ENCODE peak calls at places on chromosomes 3 and 15, in five cellular contexts. One of them, this sample, is unnamed.

GRCh38 chr15:73225358-73226015 is 143.3 kb downstream of the HCN4 start:
- DNase-seq in K562: peak
- DNase-seq in HepG2: no peak
- DNase-seq in GM12878: no peak
- DNase-seq in A549: peak
- DNase-seq in this sample: peak

GRCh38 chr15:70605606-70606410 is 157.6 kb downstream of the UACA start:
- DNase-seq in K562: no peak
- DNase-seq in GM12878: no peak
- DNase-seq in A549: no peak
- DNase-seq in HepG2: peak
- DNase-seq in this sample: peak

GRCh38 chr15:60819860-60820259 is 340.9 kb upstream of the ICE2 start:
- DNase-seq in A549: no peak
- DNase-seq in GM12878: no peak
- DNase-seq in HepG2: no peak
- DNase-seq in K562: no peak
- DNase-seq in this sample: no peak

GRCh38 chr3:50652709-50653108 is 22.0 kb upstream of the DOCK3 start:
- DNase-seq in HepG2: peak
- DNase-seq in K562: peak
- DNase-seq in GM12878: peak
- DNase-seq in A549: peak
- DNase-seq in this sample: peak

GRCh38 chr3:27677554-27677953 is 44.6 kb downstream of the EOMES start:
- DNase-seq in A549: peak
- DNase-seq in K562: no peak
- DNase-seq in GM12878: no peak
- DNase-seq in HepG2: no peak
- DNase-seq in this sample: no peak

GRCh38 chr15:41020311-41020710 is 67.0 kb downstream of the CHAC1 start:
- DNase-seq in HepG2: no peak
- DNase-seq in GM12878: no peak
- DNase-seq in K562: no peak
- DNase-seq in A549: no peak
- DNase-seq in this sample: no peak

GRCh38 chr3:126782554-126782953 is 78.5 kb downstream of the CHCHD6 start:
- DNase-seq in K562: no peak
- DNase-seq in A549: peak
- DNase-seq in HepG2: no peak
- DNase-seq in GM12878: no peak
- DNase-seq in this sample: peak

GRCh38 chr3:138479355-138479964 is 45.0 kb downstream of the ESYT3 start:
- DNase-seq in K562: peak
- DNase-seq in GM12878: no peak
- DNase-seq in A549: peak
- DNase-seq in HepG2: peak
- DNase-seq in this sample: peak

GRCh38 chr3:182913889-182914288 is 66.4 kb downstream of the DCUN1D1 start:
- DNase-seq in HepG2: no peak
- DNase-seq in K562: no peak
- DNase-seq in A549: no peak
- DNase-seq in GM12878: peak
- DNase-seq in this sample: no peak

GRCh38 chr3:134477938-134478337 is 7.8 kb downstream of the ANAPC13 start:
- DNase-seq in GM12878: no peak
- DNase-seq in HepG2: no peak
- DNase-seq in A549: peak
- DNase-seq in K562: no peak
- DNase-seq in this sample: no peak

GRCh38 chr15:28975766-28976179 is 90.0 kb downstream of the APBA2 start:
- DNase-seq in HepG2: peak
- DNase-seq in K562: peak
- DNase-seq in A549: peak
- DNase-seq in GM12878: no peak
- DNase-seq in this sample: peak

GRCh38 chr3:127734754-127735473 is 62.2 kb downstream of the ABTB1 start:
- DNase-seq in GM12878: no peak
- DNase-seq in A549: no peak
- DNase-seq in K562: no peak
- DNase-seq in HepG2: no peak
- DNase-seq in this sample: no peak

GRCh38 chr15:58980351-58980939 is 7.0 kb upstream of the RNF111 start:
- DNase-seq in K562: peak
- DNase-seq in GM12878: no peak
- DNase-seq in A549: peak
- DNase-seq in HepG2: peak
- DNase-seq in this sample: peak

GRCh38 chr3:77038468-77038927 is 1.4 kb upstream of the ROBO2 start:
- DNase-seq in GM12878: no peak
- DNase-seq in HepG2: peak
- DNase-seq in K562: peak
- DNase-seq in A549: peak
- DNase-seq in this sample: peak

GRCh38 chr3:50392101-50392715 is 32.9 kb upstream of the TMEM115 start:
- DNase-seq in A549: no peak
- DNase-seq in HepG2: no peak
- DNase-seq in GM12878: no peak
- DNase-seq in K562: no peak
- DNase-seq in this sample: no peak

GRCh38 chr15:25846377-25846776 is 16.8 kb downstream of the ATP10A start:
- DNase-seq in HepG2: no peak
- DNase-seq in GM12878: no peak
- DNase-seq in K562: no peak
- DNase-seq in A549: no peak
- DNase-seq in this sample: no peak

GRCh38 chr3:23389686-23390085 is 186.6 kb downstream of the UBE2E2 start:
- DNase-seq in A549: no peak
- DNase-seq in HepG2: no peak
- DNase-seq in GM12878: no peak
- DNase-seq in K562: no peak
- DNase-seq in this sample: no peak

GRCh38 chr15:81419304-81419943 is 45.4 kb upstream of the TMC3 start:
- DNase-seq in A549: no peak
- DNase-seq in HepG2: no peak
- DNase-seq in GM12878: no peak
- DNase-seq in K562: no peak
- DNase-seq in this sample: peak

GRCh38 chr15:23403550-23403949 is 43.5 kb downstream of the GOLGA6L2 start:
- DNase-seq in GM12878: no peak
- DNase-seq in HepG2: no peak
- DNase-seq in K562: no peak
- DNase-seq in A549: no peak
- DNase-seq in this sample: no peak

GRCh38 chr3:171284308-171285075 is 175.7 kb downstream of the TNIK start:
- DNase-seq in HepG2: no peak
- DNase-seq in GM12878: peak
- DNase-seq in A549: peak
- DNase-seq in K562: no peak
- DNase-seq in this sample: no peak

GRCh38 chr3:172808969-172809546 is 58.5 kb downstream of the ECT2 start:
- DNase-seq in K562: no peak
- DNase-seq in A549: peak
- DNase-seq in HepG2: peak
- DNase-seq in GM12878: no peak
- DNase-seq in this sample: peak

DNA sequence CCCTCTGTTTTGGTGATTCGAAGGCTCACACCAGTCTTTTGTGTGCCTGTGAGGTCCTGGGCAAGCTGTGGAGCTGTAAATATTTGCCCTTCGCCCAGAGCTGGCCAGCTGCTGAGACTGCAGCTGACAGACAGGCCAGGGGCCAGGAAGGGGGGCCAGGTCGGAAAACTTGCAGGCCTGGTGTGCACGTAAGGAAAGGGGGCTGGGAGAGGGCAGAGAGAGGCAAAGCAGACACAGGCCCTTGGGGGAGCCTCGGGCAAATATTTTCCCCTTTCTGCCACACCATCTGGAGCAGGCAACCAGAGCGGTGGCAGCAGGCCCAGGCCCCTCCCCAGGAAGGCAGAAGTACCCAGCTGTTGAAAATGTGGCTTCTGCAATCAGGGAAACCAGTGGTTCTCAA is 2.6 kb downstream of the PDZRN3 start:
- DNase-seq in HepG2: peak
- DNase-seq in A549: no peak
- DNase-seq in GM12878: no peak
- DNase-seq in K562: no peak
- DNase-seq in this sample: peak
- TF ChIP-seq JUNB in HepG2: no peak
- TF ChIP-seq JUNB in A549: no peak
- TF ChIP-seq JUNB in GM12878: no peak
- TF ChIP-seq JUNB in K562: no peak
- TF ChIP-seq JUNB in this sample: no peak

DNA sequence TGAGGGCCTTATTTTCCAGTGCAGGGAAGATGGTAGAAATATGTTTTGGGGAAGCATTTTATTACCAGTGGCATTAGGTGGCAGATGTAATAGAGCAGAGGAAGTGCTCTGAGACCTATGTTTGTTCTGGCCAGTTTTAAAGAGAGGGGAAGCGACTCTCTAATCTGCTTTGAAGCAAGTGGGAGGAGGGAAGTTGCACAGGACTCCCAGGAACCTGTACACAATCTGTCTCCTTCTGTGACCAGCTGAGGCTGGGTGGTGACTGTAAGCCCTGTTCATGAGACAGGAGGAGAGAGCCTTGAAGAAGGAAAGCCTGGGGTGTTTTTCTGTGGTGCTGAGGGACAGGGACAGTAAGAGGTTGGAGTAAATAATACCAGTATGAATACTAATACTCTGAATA is 60.5 kb downstream of the LPP start:
- DNase-seq in A549: no peak
- DNase-seq in HepG2: peak
- DNase-seq in K562: no peak
- DNase-seq in GM12878: no peak
- DNase-seq in this sample: no peak
- TF ChIP-seq JUNB in A549: no peak
- TF ChIP-seq JUNB in HepG2: no peak
- TF ChIP-seq JUNB in K562: no peak
- TF ChIP-seq JUNB in GM12878: no peak
- TF ChIP-seq JUNB in this sample: no peak

GRCh38 chr3:30643763-30644462 is 37.5 kb downstream of the TGFBR2 start:
- DNase-seq in K562: no peak
- DNase-seq in HepG2: no peak
- DNase-seq in A549: no peak
- DNase-seq in GM12878: no peak
- DNase-seq in this sample: no peak
- TF ChIP-seq JUNB in K562: no peak
- TF ChIP-seq JUNB in HepG2: no peak
- TF ChIP-seq JUNB in A549: no peak
- TF ChIP-seq JUNB in GM12878: no peak
- TF ChIP-seq JUNB in this sample: no peak

DNA sequence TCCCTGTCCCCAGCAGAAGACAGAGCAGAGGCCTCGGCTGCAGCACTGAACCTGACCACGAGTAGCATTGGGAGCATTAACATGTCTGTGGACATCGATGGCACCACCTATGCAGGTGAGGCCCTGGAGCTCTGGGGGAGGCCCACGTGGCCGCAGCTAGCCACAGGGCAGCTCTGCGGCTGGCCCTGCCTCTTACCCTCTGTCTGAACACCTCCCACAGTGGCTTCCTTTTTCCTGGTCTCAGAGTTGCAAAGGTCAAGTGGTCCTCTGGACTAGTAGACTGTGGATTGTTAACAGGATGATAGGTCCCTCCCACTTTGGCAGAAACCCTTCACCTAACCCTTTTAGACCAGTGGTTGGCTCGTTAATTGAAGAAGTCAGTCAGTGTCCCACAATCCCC is 22.5 kb upstream of the CLK3 start:
- DNase-seq in HepG2: peak
- DNase-seq in A549: no peak
- DNase-seq in GM12878: no peak
- DNase-seq in K562: no peak
- DNase-seq in this sample: no peak
- TF ChIP-seq JUNB in HepG2: no peak
- TF ChIP-seq JUNB in A549: no peak
- TF ChIP-seq JUNB in GM12878: no peak
- TF ChIP-seq JUNB in K562: no peak
- TF ChIP-seq JUNB in this sample: no peak

DNA sequence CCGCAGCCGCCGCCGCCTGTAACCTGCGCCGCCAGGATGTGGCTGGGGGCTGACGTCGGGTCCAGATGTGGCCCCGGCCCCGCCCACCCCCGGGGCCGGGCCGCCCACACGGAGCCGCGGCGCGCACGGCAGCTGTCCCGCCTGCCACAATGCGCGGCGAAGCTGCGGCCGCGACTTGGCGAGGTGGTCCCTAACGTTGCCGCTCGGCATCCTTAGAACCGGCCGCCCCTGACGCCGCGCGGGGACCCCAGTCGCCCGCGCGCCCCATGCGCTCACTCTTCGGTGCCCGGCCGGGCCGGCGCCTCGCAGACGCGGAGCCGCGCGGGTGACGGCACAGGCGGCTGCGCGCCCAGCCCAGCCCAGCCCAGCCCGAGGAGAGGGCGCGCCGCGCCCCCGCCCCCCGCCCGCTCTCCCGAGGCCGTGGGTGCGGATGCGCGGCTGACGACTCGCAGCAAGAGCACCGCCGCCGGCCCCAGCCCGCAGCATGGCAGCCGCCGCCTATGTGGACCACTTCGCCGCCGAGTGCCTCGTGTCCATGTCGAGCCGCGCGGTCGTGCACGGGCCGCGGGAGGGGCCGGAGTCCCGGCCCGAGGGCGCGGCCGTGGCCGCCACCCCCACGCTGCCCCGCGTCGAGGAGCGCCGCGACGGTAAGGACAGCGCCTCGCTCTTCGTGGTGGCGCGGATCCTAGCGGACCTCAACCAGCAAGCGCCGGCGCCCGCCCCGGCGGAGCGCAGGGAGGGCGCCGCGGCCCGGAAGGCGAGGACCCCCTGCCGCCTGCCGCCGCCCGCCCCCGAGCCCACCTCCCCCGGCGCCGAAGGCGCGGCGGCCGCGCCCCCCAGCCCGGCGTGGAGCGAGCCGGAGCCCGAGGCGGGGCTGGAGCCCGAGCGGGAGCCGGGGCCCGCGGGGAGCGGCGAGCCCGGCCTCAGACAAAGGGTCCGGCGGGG is at the start of gene KLF13:
- DNase-seq in GM12878: no peak
- DNase-seq in K562: peak
- DNase-seq in A549: peak
- DNase-seq in HepG2: no peak
- DNase-seq in this sample: no peak
- TF ChIP-seq JUNB in GM12878: no peak
- TF ChIP-seq JUNB in K562: no peak
- TF ChIP-seq JUNB in A549: no peak
- TF ChIP-seq JUNB in HepG2: no peak
- TF ChIP-seq JUNB in this sample: no peak